ENCODE peak calls at places on chromosomes 5 and 9, in five cellular contexts. Z is stimulated activated CD4-positive, alpha-beta T cell treated with anti-CD3 and anti-CD28 coated beads, Interleukin-1b, Interleukin-23, amount 100 ng/mL, for 24 hours; F is uterus; I is NCI-H1105 treated with DMSO at 0.1 percent for 48 hours; O is sciatic nerve. V is an unnamed sample.

GRCh38 chr9:93582115-93582514 is 5.7 kb downstream of the PHF2 start:
- DNase-seq in F (no peak), O (no peak), I (peak), Z (no peak), V (peak)

GRCh38 chr5:175889910-175890684 is 18.7 kb downstream of the CPLX2 start:
- DNase-seq in Z (no peak), I (peak), O (no peak), F (no peak), V (no peak)

GRCh38 chr9:6354072-6354686 is 26.0 kb downstream of the TPD52L3 start:
- DNase-seq in Z (peak), F (no peak), O (no peak), I (peak), V (no peak)

GRCh38 chr9:1505489-1505888 is 455.3 kb downstream of the DMRT2 start:
- DNase-seq in Z (no peak), F (no peak), I (no peak), O (no peak), V (no peak)

GRCh38 chr5:14143843-14144585 is 872 bp downstream of the TRIO start:
- DNase-seq in I (peak), Z (no peak), O (peak), F (peak), V (peak)

GRCh38 chr9:136726631-136727191 is 14.3 kb downstream of the DIPK1B start:
- DNase-seq in Z (no peak), I (no peak), F (no peak), O (no peak), V (no peak)

GRCh38 chr5:55042886-55043285 is 18.8 kb downstream of the GZMK start:
- DNase-seq in I (no peak), O (no peak), F (no peak), Z (no peak), V (no peak)

GRCh38 chr5:76765249-76765648 is 49.3 kb downstream of the F2R start:
- DNase-seq in Z (no peak), F (no peak), I (no peak), O (no peak), V (no peak)

GRCh38 chr9:77952641-77953341 is 78.8 kb downstream of the GNAQ start:
- DNase-seq in O (no peak), I (peak), Z (no peak), F (no peak), V (no peak)

GRCh38 chr5:67809589-67809988 is 406.0 kb upstream of the PIK3R1 start:
- DNase-seq in F (no peak), I (peak), O (no peak), Z (no peak), V (no peak)

GRCh38 chr9:133994359-133995011 is 2.4 kb upstream of the VAV2 start:
- DNase-seq in F (peak), I (peak), O (peak), Z (peak), V (peak)

GRCh38 chr5:38189031-38189632 is 69.2 kb upstream of the EGFLAM start:
- DNase-seq in I (no peak), F (no peak), Z (no peak), O (no peak), V (no peak)

GRCh38 chr5:139893873-139894272 is 98.3 kb downstream of the PSD2 start:
- DNase-seq in I (no peak), F (no peak), Z (no peak), O (no peak), V (no peak)

GRCh38 chr9:114271556-114272510 is 51.1 kb upstream of the ORM1 start:
- DNase-seq in F (peak), I (no peak), O (no peak), Z (no peak), V (no peak)

GRCh38 chr5:62695274-62695673 is 116.7 kb downstream of the LRRC70 start:
- DNase-seq in F (no peak), I (no peak), O (no peak), Z (no peak), V (no peak)

GRCh38 chr5:44332360-44332971 is 56.8 kb downstream of the FGF10 start:
- DNase-seq in I (peak), O (no peak), F (no peak), Z (no peak), V (no peak)